ENCODE peak calls at places on chromosomes 6 and 20, in seven cellular contexts. W, H, U, K, N, R and J are unnamed samples.
A peak's percentile ranks its signal among the peaks of the same experiment; 100 is the strongest.

GRCh38 chr20:35434085-35435005 is 3.7 kb downstream of the GDF5 start:
- DNase-seq in K (no peak), H (no peak), R (peak; percentile 37), N (no peak), W (no peak), U (no peak), J (no peak)

GRCh38 chr6:152636675-152637421 is at the start of gene SYNE1:
- DNase-seq in N (peak; percentile 51), U (no peak), R (no peak), H (no peak), W (no peak), K (peak; percentile 16), J (no peak)

GRCh38 chr20:40997116-40997515 is 31.5 kb upstream of the TOP1 start:
- DNase-seq in N (peak; percentile 13), H (no peak), K (no peak), U (no peak), R (no peak), W (no peak), J (no peak)

GRCh38 chr6:121247386-121247785 is 86.9 kb downstream of the TBC1D32 start:
- DNase-seq in K (peak; percentile 80), W (no peak), N (no peak), R (no peak), U (no peak), H (no peak), J (no peak)

GRCh38 chr6:138817799-138818198 is 21.9 kb downstream of the ECT2L start:
- DNase-seq in K (peak; percentile 81), W (no peak), U (peak; percentile 39), R (no peak), H (no peak), N (peak; percentile 72), J (no peak)

GRCh38 chr20:13042458-13042794 is 33.7 kb downstream of the SPTLC3 start:
- DNase-seq in H (no peak), R (no peak), U (no peak), K (no peak), W (no peak), N (no peak), J (no peak)

GRCh38 chr6:84568971-84569370 is 195.4 kb downstream of the TBX18 start:
- DNase-seq in N (no peak), W (no peak), K (peak; percentile 7), H (no peak), R (no peak), U (no peak), J (peak; percentile 3)

GRCh38 chr20:45833883-45834796 is 541 bp downstream of the SNX21 start:
- DNase-seq in U (no peak), K (peak; percentile 49), W (peak; percentile 39), R (peak; percentile 62), H (no peak), N (peak; percentile 74), J (no peak)

GRCh38 chr6:105492706-105493673 is 90.1 kb upstream of the PREP start:
- DNase-seq in N (no peak), W (no peak), U (no peak), R (no peak), H (no peak), K (peak; percentile 47), J (no peak)

GRCh38 chr6:166934174-166934573 is 22.2 kb downstream of the RNASET2 start:
- DNase-seq in H (no peak), W (no peak), R (no peak), U (no peak), N (no peak), K (no peak), J (no peak)

GRCh38 chr6:53042112-53042511 is 23.1 kb upstream of the FBXO9 start:
- DNase-seq in H (peak; percentile 68), W (no peak), K (peak; percentile 95), N (no peak), U (no peak), R (no peak), J (no peak)

GRCh38 chr20:7159903-7160302 is 392.4 kb downstream of the BMP2 start:
- DNase-seq in R (no peak), W (no peak), N (no peak), H (no peak), U (no peak), K (no peak), J (no peak)

GRCh38 chr20:51206032-51206662 is 183.2 kb upstream of the KCNG1 start:
- DNase-seq in K (no peak), H (no peak), U (no peak), N (no peak), W (no peak), R (no peak), J (no peak)

GRCh38 chr20:43827940-43828562 is 86.6 kb upstream of the TOX2 start:
- DNase-seq in R (no peak), U (no peak), H (no peak), K (no peak), N (no peak), W (no peak), J (no peak)

GRCh38 chr6:54617730-54618129 is 228.8 kb upstream of the FAM83B start:
- DNase-seq in U (peak; percentile 71), K (peak; percentile 84), H (no peak), N (no peak), R (no peak), W (no peak), J (peak; percentile 19)

GRCh38 chr6:14734416-14735340 is 511.2 kb upstream of the JARID2 start:
- DNase-seq in R (no peak), U (no peak), N (no peak), K (peak; percentile 93), H (no peak), W (peak; percentile 85), J (no peak)

GRCh38 chr6:145903356-145904102 is 60.6 kb downstream of the SHPRH start:
- DNase-seq in U (no peak), N (no peak), R (no peak), K (peak; percentile 83), W (no peak), H (no peak), J (no peak)

GRCh38 chr20:9912858-9913434 is 74.1 kb upstream of the PAK5 start:
- DNase-seq in U (peak; percentile 31), N (peak; percentile 66), K (peak; percentile 42), W (peak; percentile 1), H (peak; percentile 20), R (peak; percentile 16), J (no peak)